ENCODE peak calls at places on chromosomes 7 and 10, in eight cellular contexts. T is SK-N-SH, S is A549, O is HepG2, I is GM12878, C is IMR-90, R is WTC11, J is K562. F is an unnamed sample.

GRCh38 chr10:69068549-69068948 is 19.4 kb upstream of the SRGN start:
- DNase-seq in T (no peak), C (no peak), S (no peak), O (no peak), R (no peak), I (no peak), J (no peak), F (no peak)

GRCh38 chr7:41097501-41097900 is 605.4 kb downstream of the INHBA start:
- DNase-seq in S (no peak), C (peak), O (no peak), J (no peak), R (no peak), T (no peak), I (no peak), F (no peak)

GRCh38 chr10:58157076-58157766 is 110.5 kb downstream of the IPMK start:
- DNase-seq in R (no peak), C (peak), J (no peak), T (no peak), O (no peak), I (no peak), S (peak), F (no peak)

GRCh38 chr7:66905689-66906088 is 15.3 kb upstream of the TMEM248 start:
- DNase-seq in J (no peak), R (peak), S (no peak), C (no peak), I (no peak), T (no peak), O (no peak), F (no peak)

GRCh38 chr7:139297795-139298194 is 43.3 kb upstream of the FMC1 start:
- DNase-seq in S (peak), T (no peak), J (no peak), R (no peak), C (peak), O (peak), I (no peak), F (no peak)

GRCh38 chr10:5396545-5396944 is 8.1 kb downstream of the TUBAL3 start:
- DNase-seq in O (no peak), S (no peak), R (no peak), I (no peak), J (no peak), T (no peak), C (no peak), F (no peak)

GRCh38 chr10:125779403-125780327 is 4.0 kb upstream of the MMP21 start:
- DNase-seq in T (no peak), I (no peak), J (no peak), S (no peak), R (no peak), C (no peak), O (no peak), F (no peak)

GRCh38 chr10:133324198-133324792 is 12.4 kb downstream of the CALY start:
- DNase-seq in R (peak), J (peak), C (peak), O (peak), T (peak), S (peak), I (no peak), F (peak)

GRCh38 chr7:151512353-151512752 is 7.3 kb downstream of the RHEB start:
- DNase-seq in R (no peak), T (no peak), I (no peak), C (no peak), O (no peak), J (no peak), S (no peak), F (no peak)

GRCh38 chr10:71259282-71259681 is 46.9 kb downstream of the UNC5B start:
- DNase-seq in C (no peak), J (no peak), I (no peak), O (no peak), R (no peak), T (no peak), S (no peak), F (no peak)

GRCh38 chr10:29590598-29591415 is 44.0 kb downstream of the SVIL start:
- DNase-seq in I (no peak), T (peak), R (no peak), S (peak), J (peak), C (peak), O (peak), F (no peak)

GRCh38 chr7:2134740-2135139 is 98.0 kb downstream of the MAD1L1 start:
- DNase-seq in S (no peak), T (no peak), O (no peak), R (no peak), J (no peak), I (no peak), C (no peak), F (no peak)

GRCh38 chr7:113285411-113285810 is 167.1 kb upstream of the SMIM30 start:
- DNase-seq in J (no peak), I (no peak), T (no peak), R (no peak), C (peak), O (no peak), S (no peak), F (no peak)

GRCh38 chr10:8006274-8006999 is 48.1 kb upstream of the GATA3 start:
- DNase-seq in T (no peak), C (no peak), O (no peak), I (no peak), S (no peak), J (no peak), R (no peak), F (no peak)

GRCh38 chr7:107934991-107935770 is 44.2 kb downstream of the DLD start:
- DNase-seq in S (no peak), O (no peak), T (no peak), R (no peak), I (no peak), J (no peak), C (peak), F (no peak)

GRCh38 chr10:97611473-97611872 is 21.8 kb downstream of the MORN4 start:
- DNase-seq in I (no peak), C (no peak), J (no peak), S (no peak), O (no peak), T (no peak), R (no peak), F (no peak)

GRCh38 chr10:90644165-90644564 is 213.7 kb downstream of the HTR7 start:
- DNase-seq in I (no peak), O (no peak), C (no peak), R (no peak), J (no peak), S (no peak), T (no peak), F (no peak)

GRCh38 chr7:18941197-18941596 is 176.2 kb downstream of the TWIST1 start:
- DNase-seq in T (no peak), J (no peak), O (no peak), I (no peak), R (no peak), C (no peak), S (no peak), F (no peak)

GRCh38 chr10:133388973-133389818 is 4.8 kb upstream of the MTG1 start:
- DNase-seq in T (no peak), C (no peak), O (no peak), R (no peak), S (no peak), J (peak), I (peak), F (no peak)

GRCh38 chr7:73701357-73701995 is 18.0 kb downstream of the STX1A start:
- DNase-seq in J (peak), O (peak), S (peak), T (peak), R (peak), C (peak), I (no peak), F (peak)

GRCh38 chr7:120732256-120732655 is 125.7 kb downstream of the TSPAN12 start:
- DNase-seq in T (no peak), R (no peak), S (no peak), I (no peak), J (no peak), O (no peak), C (peak), F (no peak)

GRCh38 chr10:11547111-11547625 is 64.3 kb downstream of the USP6NL start:
- DNase-seq in S (no peak), R (no peak), C (no peak), T (no peak), I (no peak), J (no peak), O (peak), F (no peak)

GRCh38 chr10:89591111-89591795 is 53.8 kb downstream of the PANK1 start:
- DNase-seq in T (no peak), C (peak), R (no peak), S (no peak), O (no peak), I (no peak), J (no peak), F (no peak)

GRCh38 chr10:43348511-43349312 is 22.7 kb upstream of the FXYD4 start:
- DNase-seq in I (peak), J (peak), S (peak), C (peak), R (peak), O (peak), T (peak), F (peak)

GRCh38 chr10:78149193-78149592 is 115.5 kb downstream of the RPS24 start:
- DNase-seq in I (no peak), T (no peak), C (peak), J (no peak), O (no peak), R (no peak), S (peak), F (no peak)

GRCh38 chr10:26449726-26450125 is 11.6 kb downstream of the APBB1IP start:
- DNase-seq in J (no peak), R (no peak), T (no peak), S (no peak), O (no peak), I (no peak), C (no peak), F (no peak)

GRCh38 chr10:73838827-73839226 is 27.4 kb upstream of the NDST2 start:
- DNase-seq in I (no peak), C (peak), T (no peak), R (no peak), J (no peak), O (no peak), S (no peak), F (no peak)

GRCh38 chr10:16904619-16905018 is 87.4 kb upstream of the RSU1 start:
- DNase-seq in C (peak), T (no peak), O (no peak), I (no peak), J (peak), R (no peak), S (no peak), F (no peak)

GRCh38 chr10:47021850-47022249 is 110.6 kb downstream of the PTPN20 start:
- DNase-seq in S (no peak), C (no peak), I (no peak), O (no peak), R (no peak), T (no peak), J (no peak), F (no peak)

GRCh38 chr10:127908106-127908957 is 1.4 kb downstream of the PTPRE start:
- DNase-seq in S (no peak), R (no peak), I (no peak), C (peak), T (no peak), O (peak), J (no peak), F (no peak)

DNA sequence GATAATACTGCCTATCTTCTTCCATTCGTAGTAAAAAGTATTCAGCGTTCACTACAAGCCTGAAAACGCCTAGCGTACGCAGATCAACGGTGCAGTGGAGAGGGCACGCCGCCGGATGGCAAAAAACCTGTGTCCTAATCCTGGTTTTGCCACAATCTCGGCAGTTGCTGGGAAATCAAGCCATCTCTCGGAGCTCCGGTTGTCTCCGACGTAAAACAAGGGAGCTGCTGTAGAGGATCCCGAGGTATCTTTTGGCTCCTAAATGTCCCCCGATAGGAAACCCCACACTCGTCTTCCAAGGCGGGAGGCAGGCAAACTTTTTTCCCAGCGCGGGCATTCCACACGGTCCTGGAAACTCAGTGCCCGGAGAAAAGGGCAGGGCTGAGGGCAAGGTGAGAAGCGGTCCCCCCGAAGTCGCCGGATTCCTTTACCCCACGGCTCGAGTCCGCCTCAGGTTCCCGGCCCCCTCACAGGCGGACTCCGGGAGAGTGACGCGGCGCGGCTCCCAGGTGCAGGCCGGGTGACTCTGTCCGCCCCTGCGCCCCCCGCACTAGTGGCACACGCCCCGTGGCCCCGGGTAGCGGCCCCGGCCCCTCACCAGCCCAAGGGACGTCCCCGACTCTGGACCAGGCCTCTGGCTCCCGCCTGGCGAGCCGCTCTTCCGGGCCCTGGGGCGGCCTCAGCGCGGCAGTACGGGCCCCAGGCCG is 649 bp downstream of the IDE start:
- DNase-seq in S (peak), I (no peak), O (no peak), T (peak), J (no peak), C (peak), R (no peak), F (peak)
- TF ChIP-seq USF2 in S (no peak), I (no peak), O (no peak), T (no peak), J (no peak), C (no peak), R (no peak), F (no peak)

GRCh38 chr7:89988070-89988469 is 166.2 kb upstream of the STEAP1 start:
- DNase-seq in J (no peak), T (no peak), R (no peak), S (no peak), I (no peak), O (no peak), C (no peak), F (no peak)
- TF ChIP-seq CTCF in J (no peak), T (no peak), R (no peak), S (no peak), I (no peak), O (no peak), C (no peak), F (no peak)

GRCh38 chr10:81914736-81915510 is 39.9 kb downstream of the NRG3 start:
- DNase-seq in T (no peak), I (no peak), S (no peak), C (no peak), J (no peak), O (no peak), R (no peak), F (no peak)
- TF ChIP-seq USF2 in T (no peak), I (no peak), S (no peak), C (no peak), J (no peak), O (no peak), R (no peak), F (no peak)

GRCh38 chr10:106648534-106649481 is 515.7 kb downstream of the SORCS1 start:
- DNase-seq in R (no peak), S (no peak), T (no peak), I (no peak), J (no peak), O (no peak), C (no peak), F (no peak)
- TF ChIP-seq CTCF in R (no peak), S (no peak), T (no peak), I (no peak), J (no peak), O (no peak), C (no peak), F (no peak)

GRCh38 chr10:91713471-91714072 is 80.7 kb upstream of the PPP1R3C start:
- DNase-seq in O (no peak), T (no peak), I (no peak), J (no peak), S (no peak), C (no peak), R (no peak), F (no peak)
- TF ChIP-seq USF2 in O (no peak), T (no peak), I (no peak), J (no peak), S (no peak), C (no peak), R (no peak), F (no peak)

GRCh38 chr10:120805014-120805805 is 46.0 kb upstream of the WDR11 start:
- DNase-seq in R (no peak), I (no peak), S (no peak), T (no peak), C (no peak), J (no peak), O (no peak), F (no peak)
- TF ChIP-seq CTCF in R (no peak), I (no peak), S (no peak), T (no peak), C (no peak), J (no peak), O (no peak), F (peak)